ENCODE peak calls at places on chromosomes 11 and 22, in ten cellular contexts. P, V, S, N, L, F, O, Y, D and R are unnamed samples.

GRCh38 chr11:37724305-37724704 is 1126.3 kb upstream of the RAG2 start:
- DNase-seq in V (no peak), S (no peak), N (no peak), F (no peak), O (no peak), L (no peak), Y (no peak), P (no peak), D (no peak), R (peak)

GRCh38 chr11:126163074-126163700 is 48.3 kb downstream of the RPUSD4 start:
- DNase-seq in L (peak), V (peak), Y (no peak), P (peak), S (peak), N (peak), D (no peak), F (no peak), O (peak), R (peak)

GRCh38 chr11:2980168-2980840 is 11.8 kb downstream of the NAP1L4 start:
- DNase-seq in F (no peak), V (no peak), P (no peak), N (no peak), L (no peak), Y (no peak), S (no peak), O (no peak), D (no peak), R (no peak)

GRCh38 chr22:18955696-18956095 is 19.6 kb upstream of the PRODH start:
- DNase-seq in L (no peak), F (no peak), V (no peak), P (no peak), S (no peak), Y (peak), D (no peak), N (no peak), O (no peak), R (no peak)

GRCh38 chr11:2196970-2197770 is 25.6 kb upstream of the TH start:
- DNase-seq in P (no peak), O (peak), V (peak), F (peak), S (peak), D (peak), Y (peak), L (no peak), N (peak), R (peak)

GRCh38 chr11:114132944-114133394 is 73.5 kb downstream of the ZBTB16 start:
- DNase-seq in P (no peak), S (peak), V (peak), O (peak), L (peak), D (peak), F (no peak), N (no peak), Y (peak), R (no peak)

GRCh38 chr22:30002861-30003489 is 77.3 kb upstream of the HORMAD2 start:
- DNase-seq in O (no peak), V (no peak), Y (no peak), P (no peak), D (no peak), N (no peak), S (no peak), L (no peak), F (no peak), R (no peak)

GRCh38 chr11:112543390-112543789 is 282.7 kb upstream of the PLET1 start:
- DNase-seq in S (no peak), D (no peak), V (no peak), Y (no peak), O (no peak), N (no peak), F (no peak), P (no peak), L (no peak), R (no peak)

GRCh38 chr22:48299124-48299523 is 1528.5 kb downstream of the BRD1 start:
- DNase-seq in S (no peak), L (no peak), V (no peak), Y (peak), O (no peak), D (no peak), N (no peak), F (no peak), P (no peak), R (no peak)

GRCh38 chr11:70769106-70769505 is 370.8 kb downstream of the CTTN start:
- DNase-seq in Y (no peak), N (no peak), D (no peak), O (no peak), L (no peak), P (no peak), V (no peak), S (peak), F (no peak), R (no peak)

GRCh38 chr11:129828301-129828836 is 12.7 kb downstream of the TMEM45B start:
- DNase-seq in S (no peak), L (no peak), V (peak), F (peak), D (peak), P (no peak), O (no peak), Y (no peak), N (no peak), R (no peak)

GRCh38 chr22:43624144-43624998 is 187.7 kb downstream of the EFCAB6 start:
- DNase-seq in Y (no peak), V (no peak), P (no peak), D (no peak), L (no peak), O (no peak), N (no peak), F (no peak), S (no peak), R (no peak)
- H3K4me3 ChIP-seq in Y (no peak), V (no peak), P (no peak), D (no peak), L (no peak), O (no peak), N (no peak), F (no peak), S (no peak), R (no peak)

DNA sequence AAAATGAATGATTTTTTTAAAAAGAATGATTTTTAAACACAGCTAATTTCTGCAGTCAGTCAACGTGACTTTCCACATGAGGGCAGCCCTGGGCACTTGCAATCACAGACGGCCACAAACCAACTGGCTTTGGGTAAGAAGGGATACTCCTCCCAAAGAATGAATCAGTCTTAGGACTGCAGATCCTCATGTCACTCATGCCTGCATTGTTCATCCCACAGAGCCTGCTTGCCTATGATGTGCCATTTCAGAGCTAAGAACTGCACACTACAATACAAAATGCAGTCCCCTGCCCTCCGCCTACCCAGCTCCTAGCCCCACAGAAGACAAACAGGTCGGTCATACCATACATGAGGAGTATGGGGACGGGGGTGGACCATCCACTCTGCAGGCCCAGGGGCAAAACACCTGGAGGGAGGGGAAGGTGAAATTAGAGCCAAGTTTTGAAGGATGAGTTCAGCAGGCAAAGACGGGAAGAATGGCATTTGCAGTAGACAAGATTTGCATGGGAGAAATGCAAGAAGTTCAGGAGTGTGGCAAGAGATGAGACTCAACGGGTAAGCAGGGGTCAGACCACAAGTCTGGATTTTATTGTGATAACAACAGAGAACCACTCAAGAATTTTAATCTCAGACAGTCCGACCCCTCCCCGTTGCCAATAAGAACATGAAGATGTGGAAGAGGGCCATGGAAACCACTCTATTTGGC is 24.7 kb downstream of the PACSIN2 start:
- DNase-seq in S (no peak), D (no peak), O (peak), V (peak), Y (no peak), F (no peak), P (peak), L (peak), N (peak), R (peak)
- H3K4me3 ChIP-seq in S (no peak), D (no peak), O (no peak), V (no peak), Y (no peak), F (no peak), P (no peak), L (no peak), N (no peak), R (peak)

GRCh38 chr22:33057363-33057995 is 702 bp downstream of the SYN3 start:
- DNase-seq in F (no peak), O (no peak), S (no peak), Y (no peak), N (no peak), L (no peak), V (no peak), P (no peak), D (no peak), R (no peak)
- H3K4me3 ChIP-seq in F (no peak), O (no peak), S (peak), Y (peak), N (no peak), L (no peak), V (no peak), P (no peak), D (peak), R (peak)

GRCh38 chr11:67024410-67024809 is 1.5 kb downstream of the SYT12 start:
- DNase-seq in F (no peak), P (no peak), S (no peak), Y (no peak), L (no peak), O (no peak), D (no peak), V (no peak), N (no peak), R (no peak)
- H3K4me3 ChIP-seq in F (no peak), P (no peak), S (no peak), Y (no peak), L (no peak), O (peak), D (no peak), V (no peak), N (no peak), R (no peak)

GRCh38 chr11:76179147-76179546 is 27.2 kb downstream of the WNT11 start:
- DNase-seq in L (no peak), F (no peak), O (no peak), D (no peak), N (no peak), P (no peak), V (no peak), S (no peak), Y (no peak), R (no peak)

GRCh38 chr11:76175731-76176303 is 30.5 kb downstream of the WNT11 start:
- DNase-seq in N (no peak), S (no peak), P (no peak), F (no peak), L (no peak), O (no peak), D (no peak), V (no peak), Y (no peak), R (peak)

GRCh38 chr11:76176463-76176862 is 29.8 kb downstream of the WNT11 start:
- DNase-seq in D (no peak), Y (no peak), V (no peak), O (no peak), L (no peak), F (no peak), N (no peak), P (no peak), S (no peak), R (no peak)

GRCh38 chr11:76174330-76174729 is 32.0 kb downstream of the WNT11 start:
- DNase-seq in L (no peak), V (no peak), Y (no peak), P (no peak), N (no peak), F (no peak), O (no peak), S (no peak), D (no peak), R (no peak)

DNA sequence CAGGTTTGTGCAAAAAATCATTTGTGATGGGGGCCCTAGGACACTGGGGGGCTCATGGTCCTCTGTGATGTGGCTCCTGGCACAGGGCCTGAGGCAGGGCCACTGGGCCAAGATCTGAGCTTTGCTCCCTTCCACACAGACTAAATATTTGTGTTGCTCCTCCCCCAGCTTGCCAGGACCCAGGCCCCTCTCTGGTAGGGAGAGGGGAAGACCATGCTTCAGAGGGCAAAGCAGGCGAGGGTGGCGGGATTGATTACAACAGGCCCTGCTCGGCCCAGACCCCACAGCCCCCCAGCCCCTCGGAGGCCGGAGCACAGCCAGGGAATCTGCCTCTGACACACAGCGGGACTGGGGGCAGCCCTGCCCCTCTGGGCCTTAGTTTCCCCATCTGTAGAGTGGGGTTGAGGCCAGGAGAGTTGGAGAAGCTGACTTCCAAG is 29.0 kb downstream of the WNT11 start:
- DNase-seq in Y (no peak), S (no peak), N (no peak), V (no peak), D (no peak), F (no peak), O (no peak), P (no peak), L (no peak), R (no peak)
- H3K4me3 ChIP-seq in Y (no peak), S (no peak), N (no peak), V (no peak), D (no peak), F (no peak), O (no peak), P (no peak), L (no peak), R (no peak)